ENCODE peak calls at places on chromosome 20, in ten cellular contexts. E is epithelial cell of esophagus, L is fibroblast of mammary gland, H is upper lobe of right lung, G is HepG2, Z is astrocyte of the spinal cord, C is tibial artery, V is GM12865, T is Calu3, A is nephron progenitor cell. I is an unnamed sample.

GRCh38 chr20:32972181-32973076 is 31.8 kb downstream of the SUN5 start:
- DNase-seq in E (no peak), L (no peak), H (peak; percentile 53), G (no peak), Z (no peak), C (peak; percentile 60), V (peak; percentile 95), T (peak; percentile 26), A (no peak), I (no peak)

GRCh38 chr20:32482251-32483220 is 102.6 kb downstream of the NOL4L start:
- DNase-seq in E (peak; percentile 30), L (no peak), H (peak; percentile 80), G (no peak), Z (no peak), C (no peak), V (no peak), T (peak; percentile 52), A (peak; percentile 69), I (no peak)

GRCh38 chr20:21529863-21530262 is 16.0 kb upstream of the NKX2-2 start:
- DNase-seq in E (no peak), L (no peak), H (no peak), G (peak; percentile 66), Z (no peak), C (no peak), V (peak; percentile 27), T (no peak), A (no peak), I (peak; percentile 8)

GRCh38 chr20:60271597-60271996 is 313.4 kb downstream of the CDH26 start:
- DNase-seq in E (no peak), L (no peak), H (no peak), G (no peak), Z (no peak), C (no peak), V (no peak), T (no peak), A (no peak), I (no peak)

GRCh38 chr20:25019381-25020155 is 27.0 kb upstream of the APMAP start:
- DNase-seq in E (no peak), L (no peak), H (peak; percentile 63), G (peak; percentile 44), Z (no peak), C (peak; percentile 55), V (no peak), T (no peak), A (no peak), I (no peak)

GRCh38 chr20:46648903-46649649 is 2.2 kb downstream of the SLC13A3 start:
- DNase-seq in E (no peak), L (no peak), H (no peak), G (peak; percentile 68), Z (no peak), C (no peak), V (peak; percentile 24), T (no peak), A (no peak), I (no peak)

GRCh38 chr20:21920231-21920630 is 214.8 kb downstream of the PAX1 start:
- DNase-seq in E (no peak), L (no peak), H (no peak), G (no peak), Z (no peak), C (no peak), V (no peak), T (no peak), A (no peak), I (no peak)

GRCh38 chr20:17696287-17696686 is 3.5 kb upstream of the BANF2 start:
- DNase-seq in E (no peak), L (no peak), H (no peak), G (no peak), Z (no peak), C (no peak), V (no peak), T (no peak), A (no peak), I (no peak)

GRCh38 chr20:61608275-61609085 is 356.4 kb downstream of the CDH4 start:
- DNase-seq in E (peak; percentile 15), L (peak; percentile 22), H (no peak), G (peak; percentile 43), Z (peak; percentile 22), C (no peak), V (no peak), T (peak; percentile 15), A (peak; percentile 85), I (no peak)

GRCh38 chr20:60214901-60215522 is 256.8 kb downstream of the CDH26 start:
- DNase-seq in E (peak; percentile 8), L (peak; percentile 35), H (no peak), G (no peak), Z (no peak), C (no peak), V (no peak), T (no peak), A (no peak), I (peak; percentile 23)

GRCh38 chr20:5608448-5609161 is 141.6 kb upstream of the SHLD1 start:
- DNase-seq in E (peak; percentile 57), L (peak; percentile 70), H (no peak), G (no peak), Z (peak; percentile 40), C (no peak), V (peak; percentile 57), T (no peak), A (no peak), I (peak; percentile 59)

GRCh38 chr20:9401381-9401780 is 113.0 kb upstream of the LAMP5 start:
- DNase-seq in E (no peak), L (no peak), H (no peak), G (no peak), Z (no peak), C (no peak), V (no peak), T (no peak), A (no peak), I (no peak)

GRCh38 chr20:31835977-31836852 is 9.2 kb downstream of the FOXS1 start:
- DNase-seq in E (peak; percentile 71), L (peak; percentile 88), H (peak; percentile 86), G (peak; percentile 59), Z (peak; percentile 96), C (peak; percentile 96), V (peak; percentile 76), T (peak; percentile 97), A (no peak), I (peak; percentile 71)

GRCh38 chr20:47780990-47781389 is 4.3 kb downstream of the SULF2 start:
- DNase-seq in E (no peak), L (no peak), H (no peak), G (no peak), Z (no peak), C (no peak), V (no peak), T (no peak), A (no peak), I (no peak)
- TF ChIP-seq CTCF in E (no peak), L (no peak), H (no peak), G (no peak), Z (no peak), C (no peak), V (peak; percentile 4), T (no peak), A (no peak), I (no peak)

GRCh38 chr20:558117-558516 is 14.5 kb upstream of the CSNK2A1 start:
- DNase-seq in E (no peak), L (no peak), H (no peak), G (no peak), Z (no peak), C (no peak), V (no peak), T (no peak), A (no peak), I (no peak)

GRCh38 chr20:562232-562897 is 18.8 kb upstream of the CSNK2A1 start:
- DNase-seq in E (no peak), L (no peak), H (no peak), G (no peak), Z (no peak), C (no peak), V (no peak), T (no peak), A (no peak), I (no peak)

GRCh38 chr20:564195-564594 is 20.6 kb upstream of the CSNK2A1 start:
- DNase-seq in E (no peak), L (no peak), H (no peak), G (no peak), Z (no peak), C (no peak), V (no peak), T (no peak), A (no peak), I (no peak)

GRCh38 chr20:561437-562231 is 18.0 kb upstream of the CSNK2A1 start:
- DNase-seq in E (peak; percentile 71), L (peak; percentile 72), H (no peak), G (peak; percentile 86), Z (peak; percentile 58), C (peak; percentile 74), V (peak; percentile 73), T (peak; percentile 70), A (peak; percentile 70), I (peak; percentile 61)

GRCh38 chr20:560680-561079 is 17.1 kb upstream of the CSNK2A1 start:
- DNase-seq in E (no peak), L (no peak), H (no peak), G (no peak), Z (no peak), C (no peak), V (no peak), T (no peak), A (no peak), I (no peak)
- TF ChIP-seq CTCF in E (no peak), L (no peak), H (no peak), G (peak; percentile 50), Z (no peak), C (no peak), V (no peak), T (no peak), A (no peak), I (no peak)

GRCh38 chr20:51560550-51561307 is 18.2 kb upstream of the NFATC2 start:
- DNase-seq in E (no peak), L (no peak), H (no peak), G (no peak), Z (no peak), C (no peak), V (no peak), T (no peak), A (no peak), I (no peak)
- TF ChIP-seq CTCF in E (no peak), L (no peak), H (no peak), G (no peak), Z (no peak), C (no peak), V (no peak), T (no peak), A (no peak), I (no peak)

DNA sequence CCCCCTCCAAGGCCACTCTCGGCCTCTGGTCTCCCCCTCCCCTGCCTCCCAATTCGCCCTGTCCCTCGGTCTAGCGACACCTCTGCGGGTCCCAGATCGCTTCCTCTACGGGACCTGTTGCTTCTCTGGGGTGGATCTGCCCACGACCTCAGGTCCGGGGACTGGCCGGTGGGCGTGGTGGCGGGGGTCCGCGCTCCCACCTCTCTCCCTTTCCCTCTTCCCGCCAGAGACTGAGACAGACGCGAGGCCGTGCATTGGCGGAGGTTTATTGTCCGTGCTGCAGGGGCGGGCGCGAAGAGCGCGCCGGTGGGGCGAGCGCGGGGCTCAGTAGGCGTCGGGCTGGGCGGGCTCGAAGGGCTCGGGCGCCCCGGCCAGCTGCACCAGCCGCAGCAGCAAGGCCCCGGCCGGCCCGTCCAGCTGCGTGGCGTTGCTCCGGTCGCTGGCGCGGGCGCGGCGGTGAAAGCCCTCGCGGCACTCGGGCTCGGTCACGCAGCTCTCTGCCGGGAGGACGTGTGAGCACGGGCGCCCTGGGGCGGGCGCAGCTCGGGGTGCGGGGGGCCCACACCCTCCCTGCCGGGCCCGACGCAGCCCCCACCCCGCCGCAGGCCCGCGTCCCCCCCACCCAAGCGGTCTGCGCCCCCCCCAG is 2.1 kb downstream of the AVP start:
- DNase-seq in E (no peak), L (no peak), H (no peak), G (no peak), Z (no peak), C (no peak), V (no peak), T (no peak), A (peak; percentile 56), I (no peak)
- TF ChIP-seq CTCF in E (no peak), L (no peak), H (no peak), G (no peak), Z (no peak), C (no peak), V (no peak), T (no peak), A (no peak), I (no peak)